ENCODE peak calls at places on chromosome X, in ten cellular contexts. One of them, this sample, is unnamed.

GRCh38 chrX:38654302-38654701 is 93.0 kb downstream of the TSPAN7 start:
- DNase-seq in colonic mucosa: no peak
- DNase-seq in NCI-H1092 treated with DMSO at 0.1 percent for 48 hours: peak; percentile 7
- DNase-seq in CD8-positive, alpha-beta memory T cell: no peak
- DNase-seq in endodermal cell: no peak
- DNase-seq in RPMI8226: peak; percentile 37
- DNase-seq in stimulated activated CD8-positive, alpha-beta memory T cell treated with anti-CD3 and anti-CD28 coated beads, Interleukin-4, amount 100 ng/mL, for 1 hour: no peak
- DNase-seq in cardiac fibroblast: peak; percentile 52
- DNase-seq in activated naive CD4-positive, alpha-beta T cell treated with anti-CD3 and anti-CD28 coated beads, Interleukin-2, amount 10 ng/mL, durations not matched to agents 7 days and 5 days: no peak
- DNase-seq in brain microvascular endothelial cell: peak; percentile 20
- DNase-seq in this sample: peak; percentile 36

GRCh38 chrX:126770179-126770578 is 49.4 kb upstream of the PRR32 start:
- DNase-seq in colonic mucosa: no peak
- DNase-seq in NCI-H1092 treated with DMSO at 0.1 percent for 48 hours: peak; percentile 1
- DNase-seq in CD8-positive, alpha-beta memory T cell: no peak
- DNase-seq in endodermal cell: peak; percentile 51
- DNase-seq in RPMI8226: peak; percentile 15
- DNase-seq in stimulated activated CD8-positive, alpha-beta memory T cell treated with anti-CD3 and anti-CD28 coated beads, Interleukin-4, amount 100 ng/mL, for 1 hour: no peak
- DNase-seq in cardiac fibroblast: peak; percentile 7
- DNase-seq in activated naive CD4-positive, alpha-beta T cell treated with anti-CD3 and anti-CD28 coated beads, Interleukin-2, amount 10 ng/mL, durations not matched to agents 7 days and 5 days: no peak
- DNase-seq in brain microvascular endothelial cell: no peak
- DNase-seq in this sample: peak; percentile 53

GRCh38 chrX:135974279-135974856 is 580 bp upstream of the MMGT1 start:
- DNase-seq in colonic mucosa: peak; percentile 72
- DNase-seq in NCI-H1092 treated with DMSO at 0.1 percent for 48 hours: peak; percentile 31
- DNase-seq in CD8-positive, alpha-beta memory T cell: peak; percentile 63
- DNase-seq in endodermal cell: peak; percentile 89
- DNase-seq in RPMI8226: peak; percentile 76
- DNase-seq in stimulated activated CD8-positive, alpha-beta memory T cell treated with anti-CD3 and anti-CD28 coated beads, Interleukin-4, amount 100 ng/mL, for 1 hour: peak; percentile 37
- DNase-seq in cardiac fibroblast: peak; percentile 55
- DNase-seq in activated naive CD4-positive, alpha-beta T cell treated with anti-CD3 and anti-CD28 coated beads, Interleukin-2, amount 10 ng/mL, durations not matched to agents 7 days and 5 days: peak; percentile 76
- DNase-seq in brain microvascular endothelial cell: no peak
- DNase-seq in this sample: peak; percentile 78

GRCh38 chrX:43654431-43655150 is 1.5 kb upstream of the MAOA start:
- DNase-seq in colonic mucosa: peak; percentile 92
- DNase-seq in NCI-H1092 treated with DMSO at 0.1 percent for 48 hours: peak; percentile 94
- DNase-seq in CD8-positive, alpha-beta memory T cell: peak; percentile 78
- DNase-seq in endodermal cell: peak; percentile 97
- DNase-seq in RPMI8226: peak; percentile 91
- DNase-seq in stimulated activated CD8-positive, alpha-beta memory T cell treated with anti-CD3 and anti-CD28 coated beads, Interleukin-4, amount 100 ng/mL, for 1 hour: peak; percentile 56
- DNase-seq in cardiac fibroblast: peak; percentile 93
- DNase-seq in activated naive CD4-positive, alpha-beta T cell treated with anti-CD3 and anti-CD28 coated beads, Interleukin-2, amount 10 ng/mL, durations not matched to agents 7 days and 5 days: peak; percentile 85
- DNase-seq in brain microvascular endothelial cell: peak; percentile 84
- DNase-seq in this sample: peak; percentile 87

GRCh38 chrX:78979789-78980464 is 34.7 kb downstream of the P2RY10 start:
- DNase-seq in colonic mucosa: no peak
- DNase-seq in NCI-H1092 treated with DMSO at 0.1 percent for 48 hours: no peak
- DNase-seq in CD8-positive, alpha-beta memory T cell: no peak
- DNase-seq in endodermal cell: no peak
- DNase-seq in RPMI8226: peak; percentile 41
- DNase-seq in stimulated activated CD8-positive, alpha-beta memory T cell treated with anti-CD3 and anti-CD28 coated beads, Interleukin-4, amount 100 ng/mL, for 1 hour: no peak
- DNase-seq in cardiac fibroblast: peak; percentile 35
- DNase-seq in activated naive CD4-positive, alpha-beta T cell treated with anti-CD3 and anti-CD28 coated beads, Interleukin-2, amount 10 ng/mL, durations not matched to agents 7 days and 5 days: no peak
- DNase-seq in brain microvascular endothelial cell: peak; percentile 64
- DNase-seq in this sample: no peak

GRCh38 chrX:148492057-148492456 is 8.4 kb upstream of the AFF2 start:
- DNase-seq in colonic mucosa: no peak
- DNase-seq in NCI-H1092 treated with DMSO at 0.1 percent for 48 hours: no peak
- DNase-seq in CD8-positive, alpha-beta memory T cell: no peak
- DNase-seq in endodermal cell: no peak
- DNase-seq in RPMI8226: no peak
- DNase-seq in stimulated activated CD8-positive, alpha-beta memory T cell treated with anti-CD3 and anti-CD28 coated beads, Interleukin-4, amount 100 ng/mL, for 1 hour: no peak
- DNase-seq in cardiac fibroblast: no peak
- DNase-seq in activated naive CD4-positive, alpha-beta T cell treated with anti-CD3 and anti-CD28 coated beads, Interleukin-2, amount 10 ng/mL, durations not matched to agents 7 days and 5 days: no peak
- DNase-seq in brain microvascular endothelial cell: no peak
- DNase-seq in this sample: no peak

GRCh38 chrX:128634754-128635153 is 582.6 kb upstream of the ACTRT1 start:
- DNase-seq in colonic mucosa: no peak
- DNase-seq in NCI-H1092 treated with DMSO at 0.1 percent for 48 hours: no peak
- DNase-seq in CD8-positive, alpha-beta memory T cell: no peak
- DNase-seq in endodermal cell: no peak
- DNase-seq in RPMI8226: no peak
- DNase-seq in stimulated activated CD8-positive, alpha-beta memory T cell treated with anti-CD3 and anti-CD28 coated beads, Interleukin-4, amount 100 ng/mL, for 1 hour: no peak
- DNase-seq in cardiac fibroblast: no peak
- DNase-seq in activated naive CD4-positive, alpha-beta T cell treated with anti-CD3 and anti-CD28 coated beads, Interleukin-2, amount 10 ng/mL, durations not matched to agents 7 days and 5 days: no peak
- DNase-seq in brain microvascular endothelial cell: no peak
- DNase-seq in this sample: no peak

GRCh38 chrX:6015423-6015822 is 213.2 kb downstream of the NLGN4X start:
- DNase-seq in colonic mucosa: no peak
- DNase-seq in NCI-H1092 treated with DMSO at 0.1 percent for 48 hours: no peak
- DNase-seq in CD8-positive, alpha-beta memory T cell: no peak
- DNase-seq in endodermal cell: no peak
- DNase-seq in RPMI8226: no peak
- DNase-seq in stimulated activated CD8-positive, alpha-beta memory T cell treated with anti-CD3 and anti-CD28 coated beads, Interleukin-4, amount 100 ng/mL, for 1 hour: no peak
- DNase-seq in cardiac fibroblast: no peak
- DNase-seq in activated naive CD4-positive, alpha-beta T cell treated with anti-CD3 and anti-CD28 coated beads, Interleukin-2, amount 10 ng/mL, durations not matched to agents 7 days and 5 days: no peak
- DNase-seq in brain microvascular endothelial cell: no peak
- DNase-seq in this sample: no peak

GRCh38 chrX:48493890-48494364 is 14.9 kb upstream of the PORCN start:
- DNase-seq in colonic mucosa: no peak
- DNase-seq in NCI-H1092 treated with DMSO at 0.1 percent for 48 hours: peak; percentile 35
- DNase-seq in CD8-positive, alpha-beta memory T cell: no peak
- DNase-seq in endodermal cell: peak; percentile 84
- DNase-seq in RPMI8226: peak; percentile 65
- DNase-seq in stimulated activated CD8-positive, alpha-beta memory T cell treated with anti-CD3 and anti-CD28 coated beads, Interleukin-4, amount 100 ng/mL, for 1 hour: no peak
- DNase-seq in cardiac fibroblast: peak; percentile 79
- DNase-seq in activated naive CD4-positive, alpha-beta T cell treated with anti-CD3 and anti-CD28 coated beads, Interleukin-2, amount 10 ng/mL, durations not matched to agents 7 days and 5 days: peak; percentile 34
- DNase-seq in brain microvascular endothelial cell: peak; percentile 62
- DNase-seq in this sample: peak; percentile 77

GRCh38 chrX:130788786-130789581 is 114.0 kb downstream of the ENOX2 start:
- DNase-seq in colonic mucosa: no peak
- DNase-seq in NCI-H1092 treated with DMSO at 0.1 percent for 48 hours: no peak
- DNase-seq in CD8-positive, alpha-beta memory T cell: no peak
- DNase-seq in endodermal cell: no peak
- DNase-seq in RPMI8226: no peak
- DNase-seq in stimulated activated CD8-positive, alpha-beta memory T cell treated with anti-CD3 and anti-CD28 coated beads, Interleukin-4, amount 100 ng/mL, for 1 hour: no peak
- DNase-seq in cardiac fibroblast: no peak
- DNase-seq in activated naive CD4-positive, alpha-beta T cell treated with anti-CD3 and anti-CD28 coated beads, Interleukin-2, amount 10 ng/mL, durations not matched to agents 7 days and 5 days: no peak
- DNase-seq in brain microvascular endothelial cell: no peak
- DNase-seq in this sample: peak; percentile 5

GRCh38 chrX:100316987-100317386 is 93.1 kb downstream of the PCDH19 start:
- DNase-seq in colonic mucosa: no peak
- DNase-seq in NCI-H1092 treated with DMSO at 0.1 percent for 48 hours: peak; percentile 24
- DNase-seq in CD8-positive, alpha-beta memory T cell: no peak
- DNase-seq in endodermal cell: no peak
- DNase-seq in RPMI8226: no peak
- DNase-seq in stimulated activated CD8-positive, alpha-beta memory T cell treated with anti-CD3 and anti-CD28 coated beads, Interleukin-4, amount 100 ng/mL, for 1 hour: no peak
- DNase-seq in cardiac fibroblast: no peak
- DNase-seq in activated naive CD4-positive, alpha-beta T cell treated with anti-CD3 and anti-CD28 coated beads, Interleukin-2, amount 10 ng/mL, durations not matched to agents 7 days and 5 days: no peak
- DNase-seq in brain microvascular endothelial cell: no peak
- DNase-seq in this sample: no peak

GRCh38 chrX:47068214-47068613 is 10.0 kb upstream of the RGN start:
- DNase-seq in colonic mucosa: no peak
- DNase-seq in NCI-H1092 treated with DMSO at 0.1 percent for 48 hours: no peak
- DNase-seq in CD8-positive, alpha-beta memory T cell: no peak
- DNase-seq in endodermal cell: no peak
- DNase-seq in RPMI8226: no peak
- DNase-seq in stimulated activated CD8-positive, alpha-beta memory T cell treated with anti-CD3 and anti-CD28 coated beads, Interleukin-4, amount 100 ng/mL, for 1 hour: no peak
- DNase-seq in cardiac fibroblast: no peak
- DNase-seq in activated naive CD4-positive, alpha-beta T cell treated with anti-CD3 and anti-CD28 coated beads, Interleukin-2, amount 10 ng/mL, durations not matched to agents 7 days and 5 days: no peak
- DNase-seq in brain microvascular endothelial cell: no peak
- DNase-seq in this sample: no peak

GRCh38 chrX:37746268-37746931 is 33.5 kb upstream of the CYBB start:
- DNase-seq in colonic mucosa: no peak
- DNase-seq in NCI-H1092 treated with DMSO at 0.1 percent for 48 hours: no peak
- DNase-seq in CD8-positive, alpha-beta memory T cell: no peak
- DNase-seq in endodermal cell: no peak
- DNase-seq in RPMI8226: no peak
- DNase-seq in stimulated activated CD8-positive, alpha-beta memory T cell treated with anti-CD3 and anti-CD28 coated beads, Interleukin-4, amount 100 ng/mL, for 1 hour: no peak
- DNase-seq in cardiac fibroblast: no peak
- DNase-seq in activated naive CD4-positive, alpha-beta T cell treated with anti-CD3 and anti-CD28 coated beads, Interleukin-2, amount 10 ng/mL, durations not matched to agents 7 days and 5 days: no peak
- DNase-seq in brain microvascular endothelial cell: no peak
- DNase-seq in this sample: no peak

GRCh38 chrX:128676651-128677050 is 624.4 kb upstream of the ACTRT1 start:
- DNase-seq in colonic mucosa: no peak
- DNase-seq in NCI-H1092 treated with DMSO at 0.1 percent for 48 hours: no peak
- DNase-seq in CD8-positive, alpha-beta memory T cell: no peak
- DNase-seq in endodermal cell: no peak
- DNase-seq in RPMI8226: no peak
- DNase-seq in stimulated activated CD8-positive, alpha-beta memory T cell treated with anti-CD3 and anti-CD28 coated beads, Interleukin-4, amount 100 ng/mL, for 1 hour: no peak
- DNase-seq in cardiac fibroblast: no peak
- DNase-seq in activated naive CD4-positive, alpha-beta T cell treated with anti-CD3 and anti-CD28 coated beads, Interleukin-2, amount 10 ng/mL, durations not matched to agents 7 days and 5 days: no peak
- DNase-seq in brain microvascular endothelial cell: no peak
- DNase-seq in this sample: no peak

GRCh38 chrX:67636532-67636931 is 92.7 kb downstream of the AR start:
- DNase-seq in colonic mucosa: no peak
- DNase-seq in NCI-H1092 treated with DMSO at 0.1 percent for 48 hours: no peak
- DNase-seq in CD8-positive, alpha-beta memory T cell: no peak
- DNase-seq in endodermal cell: peak; percentile 43
- DNase-seq in RPMI8226: no peak
- DNase-seq in stimulated activated CD8-positive, alpha-beta memory T cell treated with anti-CD3 and anti-CD28 coated beads, Interleukin-4, amount 100 ng/mL, for 1 hour: no peak
- DNase-seq in cardiac fibroblast: peak; percentile 13
- DNase-seq in activated naive CD4-positive, alpha-beta T cell treated with anti-CD3 and anti-CD28 coated beads, Interleukin-2, amount 10 ng/mL, durations not matched to agents 7 days and 5 days: no peak
- DNase-seq in brain microvascular endothelial cell: peak; percentile 5
- DNase-seq in this sample: peak; percentile 21

GRCh38 chrX:139204903-139205667 is 325.5 kb upstream of the F9 start:
- DNase-seq in colonic mucosa: peak; percentile 24
- DNase-seq in NCI-H1092 treated with DMSO at 0.1 percent for 48 hours: peak; percentile 60
- DNase-seq in CD8-positive, alpha-beta memory T cell: no peak
- DNase-seq in endodermal cell: peak; percentile 87
- DNase-seq in RPMI8226: peak; percentile 85
- DNase-seq in stimulated activated CD8-positive, alpha-beta memory T cell treated with anti-CD3 and anti-CD28 coated beads, Interleukin-4, amount 100 ng/mL, for 1 hour: no peak
- DNase-seq in cardiac fibroblast: no peak
- DNase-seq in activated naive CD4-positive, alpha-beta T cell treated with anti-CD3 and anti-CD28 coated beads, Interleukin-2, amount 10 ng/mL, durations not matched to agents 7 days and 5 days: no peak
- DNase-seq in brain microvascular endothelial cell: no peak
- DNase-seq in this sample: peak; percentile 69

GRCh38 chrX:123731258-123731986 is 1.4 kb downstream of the THOC2 start:
- DNase-seq in colonic mucosa: peak; percentile 23
- DNase-seq in NCI-H1092 treated with DMSO at 0.1 percent for 48 hours: no peak
- DNase-seq in CD8-positive, alpha-beta memory T cell: no peak
- DNase-seq in endodermal cell: no peak
- DNase-seq in RPMI8226: peak; percentile 11
- DNase-seq in stimulated activated CD8-positive, alpha-beta memory T cell treated with anti-CD3 and anti-CD28 coated beads, Interleukin-4, amount 100 ng/mL, for 1 hour: no peak
- DNase-seq in cardiac fibroblast: peak; percentile 34
- DNase-seq in activated naive CD4-positive, alpha-beta T cell treated with anti-CD3 and anti-CD28 coated beads, Interleukin-2, amount 10 ng/mL, durations not matched to agents 7 days and 5 days: peak; percentile 27
- DNase-seq in brain microvascular endothelial cell: peak; percentile 31
- DNase-seq in this sample: peak; percentile 18

GRCh38 chrX:48520455-48520854 is 1.2 kb upstream of the EBP start:
- DNase-seq in colonic mucosa: no peak
- DNase-seq in NCI-H1092 treated with DMSO at 0.1 percent for 48 hours: no peak
- DNase-seq in CD8-positive, alpha-beta memory T cell: no peak
- DNase-seq in endodermal cell: no peak
- DNase-seq in RPMI8226: no peak
- DNase-seq in stimulated activated CD8-positive, alpha-beta memory T cell treated with anti-CD3 and anti-CD28 coated beads, Interleukin-4, amount 100 ng/mL, for 1 hour: no peak
- DNase-seq in cardiac fibroblast: no peak
- DNase-seq in activated naive CD4-positive, alpha-beta T cell treated with anti-CD3 and anti-CD28 coated beads, Interleukin-2, amount 10 ng/mL, durations not matched to agents 7 days and 5 days: peak; percentile 42
- DNase-seq in brain microvascular endothelial cell: no peak
- DNase-seq in this sample: no peak

GRCh38 chrX:151754641-151755215 is 20.2 kb downstream of the CNGA2 start:
- DNase-seq in colonic mucosa: no peak
- DNase-seq in NCI-H1092 treated with DMSO at 0.1 percent for 48 hours: peak; percentile 35
- DNase-seq in CD8-positive, alpha-beta memory T cell: no peak
- DNase-seq in endodermal cell: no peak
- DNase-seq in RPMI8226: no peak
- DNase-seq in stimulated activated CD8-positive, alpha-beta memory T cell treated with anti-CD3 and anti-CD28 coated beads, Interleukin-4, amount 100 ng/mL, for 1 hour: no peak
- DNase-seq in cardiac fibroblast: peak; percentile 0
- DNase-seq in activated naive CD4-positive, alpha-beta T cell treated with anti-CD3 and anti-CD28 coated beads, Interleukin-2, amount 10 ng/mL, durations not matched to agents 7 days and 5 days: no peak
- DNase-seq in brain microvascular endothelial cell: peak; percentile 11
- DNase-seq in this sample: no peak

GRCh38 chrX:41602946-41603345 is 85.8 kb upstream of the GPR34 start:
- DNase-seq in colonic mucosa: no peak
- DNase-seq in NCI-H1092 treated with DMSO at 0.1 percent for 48 hours: no peak
- DNase-seq in CD8-positive, alpha-beta memory T cell: no peak
- DNase-seq in endodermal cell: no peak
- DNase-seq in RPMI8226: no peak
- DNase-seq in stimulated activated CD8-positive, alpha-beta memory T cell treated with anti-CD3 and anti-CD28 coated beads, Interleukin-4, amount 100 ng/mL, for 1 hour: no peak
- DNase-seq in cardiac fibroblast: peak; percentile 16
- DNase-seq in activated naive CD4-positive, alpha-beta T cell treated with anti-CD3 and anti-CD28 coated beads, Interleukin-2, amount 10 ng/mL, durations not matched to agents 7 days and 5 days: no peak
- DNase-seq in brain microvascular endothelial cell: no peak
- DNase-seq in this sample: no peak

GRCh38 chrX:19725545-19726102 is 161.8 kb downstream of the SH3KBP1 start:
- DNase-seq in colonic mucosa: no peak
- DNase-seq in NCI-H1092 treated with DMSO at 0.1 percent for 48 hours: no peak
- DNase-seq in CD8-positive, alpha-beta memory T cell: no peak
- DNase-seq in endodermal cell: no peak
- DNase-seq in RPMI8226: no peak
- DNase-seq in stimulated activated CD8-positive, alpha-beta memory T cell treated with anti-CD3 and anti-CD28 coated beads, Interleukin-4, amount 100 ng/mL, for 1 hour: no peak
- DNase-seq in cardiac fibroblast: peak; percentile 72
- DNase-seq in activated naive CD4-positive, alpha-beta T cell treated with anti-CD3 and anti-CD28 coated beads, Interleukin-2, amount 10 ng/mL, durations not matched to agents 7 days and 5 days: peak; percentile 30
- DNase-seq in brain microvascular endothelial cell: no peak
- DNase-seq in this sample: no peak

GRCh38 chrX:96389314-96390048 is 295.2 kb upstream of the DIAPH2 start:
- DNase-seq in colonic mucosa: no peak
- DNase-seq in NCI-H1092 treated with DMSO at 0.1 percent for 48 hours: no peak
- DNase-seq in CD8-positive, alpha-beta memory T cell: no peak
- DNase-seq in endodermal cell: no peak
- DNase-seq in RPMI8226: no peak
- DNase-seq in stimulated activated CD8-positive, alpha-beta memory T cell treated with anti-CD3 and anti-CD28 coated beads, Interleukin-4, amount 100 ng/mL, for 1 hour: no peak
- DNase-seq in cardiac fibroblast: peak; percentile 10
- DNase-seq in activated naive CD4-positive, alpha-beta T cell treated with anti-CD3 and anti-CD28 coated beads, Interleukin-2, amount 10 ng/mL, durations not matched to agents 7 days and 5 days: no peak
- DNase-seq in brain microvascular endothelial cell: no peak
- DNase-seq in this sample: no peak

GRCh38 chrX:55754861-55755294 is 37.3 kb downstream of the RRAGB start:
- DNase-seq in colonic mucosa: no peak
- DNase-seq in NCI-H1092 treated with DMSO at 0.1 percent for 48 hours: no peak
- DNase-seq in CD8-positive, alpha-beta memory T cell: no peak
- DNase-seq in endodermal cell: no peak
- DNase-seq in RPMI8226: no peak
- DNase-seq in stimulated activated CD8-positive, alpha-beta memory T cell treated with anti-CD3 and anti-CD28 coated beads, Interleukin-4, amount 100 ng/mL, for 1 hour: no peak
- DNase-seq in cardiac fibroblast: no peak
- DNase-seq in activated naive CD4-positive, alpha-beta T cell treated with anti-CD3 and anti-CD28 coated beads, Interleukin-2, amount 10 ng/mL, durations not matched to agents 7 days and 5 days: no peak
- DNase-seq in brain microvascular endothelial cell: no peak
- DNase-seq in this sample: no peak

This sample was measured in GM23338.